ENCODE peak calls at places on chromosomes 2 and 18, in nine cellular contexts. V is body of pancreas, S is HCT116, J is heart left ventricle, P is transverse colon, L is GM12878, A is uterus, F is A549, B is lower leg skin. Q is an unnamed sample.

GRCh38 chr18:53819671-53820070 is 404.8 kb downstream of the MBD2 start:
- DNase-seq in L (no peak), S (no peak), F (no peak), B (no peak), P (no peak), A (no peak), V (no peak), J (no peak), Q (no peak)

GRCh38 chr2:68274022-68274421 is 21.7 kb upstream of the PPP3R1 start:
- DNase-seq in V (no peak), F (no peak), A (no peak), P (no peak), S (no peak), B (no peak), L (no peak), J (no peak), Q (no peak)

GRCh38 chr2:225995788-225996476 is 596.4 kb downstream of the NYAP2 start:
- DNase-seq in F (no peak), L (no peak), V (no peak), A (no peak), S (no peak), J (peak), B (no peak), P (no peak), Q (no peak)

GRCh38 chr2:172806426-172807008 is 70.9 kb downstream of the RAPGEF4 start:
- DNase-seq in B (no peak), J (no peak), P (no peak), F (peak), L (no peak), A (no peak), V (peak), S (peak), Q (peak)

GRCh38 chr2:172178035-172178434 is 75.3 kb upstream of the DLX2 start:
- DNase-seq in J (no peak), P (no peak), F (no peak), S (no peak), L (no peak), A (no peak), B (no peak), V (no peak), Q (peak)

GRCh38 chr2:9656270-9656766 is 25.5 kb upstream of the YWHAQ start:
- DNase-seq in F (peak), A (no peak), J (no peak), S (no peak), B (no peak), P (no peak), V (no peak), L (peak), Q (peak)

GRCh38 chr2:5690231-5690630 is 2.0 kb upstream of the SOX11 start:
- DNase-seq in P (no peak), F (no peak), A (no peak), S (no peak), V (no peak), L (no peak), J (no peak), B (no peak), Q (no peak)

GRCh38 chr2:28137221-28137620 is 246.7 kb downstream of the BABAM2 start:
- DNase-seq in J (peak), F (peak), B (peak), P (no peak), A (peak), L (no peak), V (no peak), S (no peak), Q (no peak)

GRCh38 chr2:11789243-11789642 is 42.8 kb downstream of the LPIN1 start:
- DNase-seq in F (no peak), J (no peak), A (no peak), B (no peak), V (no peak), L (no peak), P (no peak), S (no peak), Q (no peak)

GRCh38 chr2:10226032-10226724 is 76.5 kb upstream of the HPCAL1 start:
- DNase-seq in V (no peak), J (no peak), B (no peak), F (no peak), A (peak), P (no peak), S (no peak), L (no peak), Q (no peak)

GRCh38 chr2:44972771-44973535 is 31.5 kb downstream of the SIX3 start:
- DNase-seq in B (no peak), A (no peak), S (no peak), P (no peak), L (no peak), V (no peak), J (no peak), F (no peak), Q (no peak)

GRCh38 chr2:25161055-25161781 is 7.2 kb downstream of the POMC start:
- DNase-seq in V (peak), J (peak), B (no peak), F (no peak), L (no peak), P (peak), S (no peak), A (peak), Q (no peak)

GRCh38 chr18:71784777-71785176 is 759.4 kb downstream of the CBLN2 start:
- DNase-seq in B (no peak), P (no peak), J (no peak), L (no peak), F (peak), A (no peak), S (no peak), V (no peak), Q (no peak)

GRCh38 chr2:39434233-39434897 is 2.7 kb downstream of the MAP4K3 start:
- DNase-seq in S (no peak), A (no peak), L (no peak), F (no peak), P (no peak), V (no peak), J (no peak), B (no peak), Q (no peak)

GRCh38 chr18:58579561-58580047 is 49.3 kb downstream of the ALPK2 start:
- DNase-seq in A (no peak), F (peak), L (no peak), J (no peak), S (no peak), V (no peak), B (no peak), P (no peak), Q (no peak)

DNA sequence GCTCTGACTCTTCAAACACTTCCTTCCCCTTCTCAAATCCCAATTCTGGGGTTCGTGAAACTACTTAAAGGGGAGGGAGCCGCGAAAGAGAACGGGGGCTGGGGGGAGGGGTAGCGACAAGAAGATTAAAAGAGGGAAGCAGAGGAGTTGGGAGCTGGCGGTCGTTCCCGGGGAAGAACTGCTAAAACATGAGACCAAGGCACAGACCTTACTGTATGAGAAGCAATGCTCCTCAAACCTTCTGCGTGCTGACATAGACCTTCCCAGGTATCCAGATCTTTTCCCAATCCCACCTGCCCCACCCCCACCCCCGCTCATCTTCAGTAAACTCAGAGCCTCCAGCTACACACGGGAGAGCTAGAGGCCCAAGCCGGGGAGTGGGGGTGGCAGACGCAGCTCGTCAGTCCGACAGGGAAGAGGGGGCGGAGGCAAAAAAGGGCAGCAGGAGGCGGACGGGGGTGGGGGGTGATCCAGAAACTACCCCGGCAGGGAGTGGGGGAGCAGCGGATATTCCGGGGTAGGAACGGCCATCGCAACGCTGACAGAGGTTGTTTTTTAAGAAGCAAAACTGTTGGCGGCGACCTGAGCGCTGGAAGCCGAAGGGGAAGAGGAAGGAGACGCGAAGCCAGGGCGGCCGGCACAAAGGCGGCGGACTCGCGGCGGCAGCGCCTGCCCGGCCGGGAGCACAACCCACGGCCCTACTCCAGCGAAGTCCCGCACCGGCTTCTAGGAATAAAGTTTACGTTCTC is 987 bp downstream of the BAZ2B start:
- DNase-seq in V (peak), F (peak), L (peak), J (peak), B (peak), S (peak), A (peak), P (peak), Q (peak)
- TF ChIP-seq POLR2A in V (peak), F (peak), L (peak), J (no peak), B (no peak), S (no peak), A (peak), P (peak), Q (peak)

GRCh38 chr2:232491139-232491780 is 3.6 kb upstream of the ECEL1 start:
- DNase-seq in F (no peak), V (no peak), A (no peak), S (no peak), J (no peak), L (no peak), B (no peak), P (no peak), Q (no peak)
- TF ChIP-seq POLR2A in F (no peak), V (no peak), A (no peak), S (no peak), J (no peak), L (no peak), B (no peak), P (no peak), Q (no peak)

GRCh38 chr2:64946737-64947090 is 42.5 kb upstream of the SLC1A4 start:
- DNase-seq in A (no peak), L (no peak), V (no peak), F (no peak), J (no peak), S (no peak), P (no peak), B (no peak), Q (no peak)

GRCh38 chr2:64943387-64944150 is 45.6 kb upstream of the SLC1A4 start:
- DNase-seq in L (no peak), A (peak), F (peak), V (peak), J (peak), B (peak), P (no peak), S (no peak), Q (no peak)

GRCh38 chr2:64944484-64944883 is 44.7 kb upstream of the SLC1A4 start:
- DNase-seq in L (no peak), A (no peak), V (no peak), B (no peak), F (no peak), J (no peak), P (no peak), S (no peak), Q (no peak)

GRCh38 chr2:64947906-64948305 is 41.3 kb upstream of the SLC1A4 start:
- DNase-seq in S (no peak), B (no peak), L (no peak), J (no peak), A (no peak), P (no peak), F (no peak), V (no peak), Q (no peak)

GRCh38 chr2:64945973-64946736 is 43.0 kb upstream of the SLC1A4 start:
- DNase-seq in P (peak), L (peak), F (no peak), V (no peak), B (peak), J (no peak), S (no peak), A (peak), Q (no peak)
- TF ChIP-seq POLR2A in P (no peak), L (peak), F (no peak), V (no peak), B (no peak), J (no peak), S (no peak), A (no peak), Q (no peak)

GRCh38 chr2:133766164-133766832 is 198.0 kb upstream of the NCKAP5 start:
- DNase-seq in P (no peak), J (no peak), V (no peak), S (no peak), F (no peak), B (no peak), A (no peak), L (no peak), Q (no peak)

GRCh38 chr2:133760366-133760765 is 192.1 kb upstream of the NCKAP5 start:
- DNase-seq in J (no peak), A (no peak), V (no peak), P (no peak), F (no peak), L (no peak), B (no peak), S (no peak), Q (no peak)

GRCh38 chr2:133769036-133769435 is 200.8 kb upstream of the NCKAP5 start:
- DNase-seq in S (no peak), V (no peak), F (no peak), B (no peak), A (no peak), L (no peak), P (no peak), J (no peak), Q (no peak)

GRCh38 chr2:133768261-133769021 is 200.2 kb upstream of the NCKAP5 start:
- DNase-seq in A (no peak), P (no peak), V (peak), F (no peak), L (no peak), B (peak), S (no peak), J (peak), Q (no peak)

DNA sequence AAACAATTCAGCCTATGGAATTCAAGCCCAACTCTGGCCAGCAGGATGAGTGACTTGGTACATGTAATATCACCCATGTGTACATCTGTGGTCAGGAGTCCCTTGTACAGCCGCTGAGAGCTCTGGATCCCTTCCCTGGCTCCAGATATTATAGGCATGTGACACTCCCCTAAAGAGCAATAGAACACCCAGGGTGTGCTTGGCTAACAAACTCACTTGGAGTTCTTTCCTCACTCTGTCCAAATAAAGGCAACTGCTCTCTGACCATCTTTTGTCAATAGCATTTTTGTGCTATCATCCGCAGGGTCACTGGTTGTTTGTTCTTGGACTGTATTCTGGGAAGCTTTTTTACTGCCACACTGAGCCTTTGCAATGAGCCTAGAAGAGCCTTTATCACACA is 197.4 kb upstream of the NCKAP5 start:
- DNase-seq in J (peak), S (no peak), P (no peak), L (no peak), F (peak), B (peak), V (no peak), A (no peak), Q (no peak)
- TF ChIP-seq POLR2A in J (no peak), S (no peak), P (no peak), L (no peak), F (no peak), B (no peak), V (no peak), A (no peak), Q (no peak)